ENCODE peak calls at places on chromosomes 4 and X, in nine cellular contexts. J is Caki2; B is lower lobe of right lung; M is effector CD4-positive, alpha-beta T cell; Q is heart left ventricle; A is endothelial cell; W is effector memory CD4-positive, alpha-beta T cell; G is left cardiac atrium; S is NAMALWA. E is an unnamed sample.

GRCh38 chr4:158013858-158014257 is 159.0 kb downstream of the GASK1B start:
- DNase-seq in J (no peak), B (no peak), M (no peak), Q (no peak), A (no peak), W (no peak), G (no peak), S (no peak), E (no peak)

GRCh38 chrX:23292979-23293651 is 41.5 kb upstream of the PTCHD1 start:
- DNase-seq in J (peak; percentile 71), B (no peak), M (no peak), Q (no peak), A (no peak), W (no peak), G (no peak), S (no peak), E (no peak)

GRCh38 chr4:102815981-102816380 is 11.4 kb downstream of the UBE2D3 start:
- DNase-seq in J (peak; percentile 62), B (no peak), M (no peak), Q (no peak), A (no peak), W (no peak), G (no peak), S (no peak), E (no peak)

GRCh38 chr4:17272154-17272553 is 239.7 kb downstream of the QDPR start:
- DNase-seq in J (no peak), B (no peak), M (no peak), Q (no peak), A (no peak), W (no peak), G (no peak), S (no peak), E (no peak)

GRCh38 chr4:184170996-184171395 is 46.7 kb downstream of the ENPP6 start:
- DNase-seq in J (no peak), B (no peak), M (no peak), Q (no peak), A (no peak), W (no peak), G (no peak), S (no peak), E (no peak)

GRCh38 chr4:118676128-118676527 is 9.1 kb upstream of the METTL14 start:
- DNase-seq in J (no peak), B (no peak), M (no peak), Q (no peak), A (no peak), W (no peak), G (no peak), S (no peak), E (no peak)

GRCh38 chr4:146975535-146975934 is 29.9 kb upstream of the TTC29 start:
- DNase-seq in J (no peak), B (no peak), M (no peak), Q (no peak), A (peak; percentile 47), W (no peak), G (no peak), S (no peak), E (peak; percentile 30)

GRCh38 chr4:176967586-176967985 is 174.9 kb upstream of the VEGFC start:
- DNase-seq in J (no peak), B (no peak), M (no peak), Q (no peak), A (no peak), W (no peak), G (no peak), S (no peak), E (no peak)

GRCh38 chr4:76377922-76378321 is 43.0 kb downstream of the CCDC158 start:
- DNase-seq in J (no peak), B (peak; percentile 55), M (no peak), Q (no peak), A (peak; percentile 61), W (no peak), G (no peak), S (peak; percentile 54), E (peak; percentile 67)

GRCh38 chr4:187209921-187210613 is 486.4 kb upstream of the FAT1 start:
- DNase-seq in J (no peak), B (no peak), M (no peak), Q (no peak), A (no peak), W (no peak), G (no peak), S (no peak), E (no peak)

GRCh38 chrX:105608745-105609144 is 213.6 kb upstream of the NRK start:
- DNase-seq in J (no peak), B (no peak), M (no peak), Q (no peak), A (no peak), W (no peak), G (no peak), S (no peak), E (no peak)

GRCh38 chr4:7156273-7157139 is 35.8 kb upstream of the SORCS2 start:
- DNase-seq in J (no peak), B (peak; percentile 1), M (no peak), Q (peak; percentile 56), A (peak; percentile 40), W (no peak), G (peak; percentile 52), S (no peak), E (no peak)

GRCh38 chrX:12701625-12702024 is 89.6 kb upstream of the PRPS2 start:
- DNase-seq in J (peak; percentile 35), B (peak; percentile 54), M (no peak), Q (peak; percentile 13), A (peak; percentile 44), W (no peak), G (peak; percentile 25), S (peak; percentile 67), E (peak; percentile 41)

GRCh38 chrX:363621-364375 is 22.9 kb downstream of the PPP2R3B start:
- DNase-seq in J (no peak), B (no peak), M (no peak), Q (peak; percentile 6), A (no peak), W (no peak), G (no peak), S (no peak), E (peak; percentile 25)

GRCh38 chr4:532588-533317 is 33.7 kb downstream of the PIGG start:
- DNase-seq in J (peak; percentile 12), B (no peak), M (no peak), Q (no peak), A (no peak), W (no peak), G (no peak), S (peak; percentile 39), E (no peak)

GRCh38 chr4:156303708-156304107 is 350.0 kb upstream of the CTSO start:
- DNase-seq in J (no peak), B (no peak), M (no peak), Q (no peak), A (no peak), W (no peak), G (no peak), S (no peak), E (no peak)

GRCh38 chrX:72475338-72475737 is 97.3 kb downstream of the HDAC8 start:
- DNase-seq in J (no peak), B (no peak), M (no peak), Q (no peak), A (no peak), W (no peak), G (no peak), S (no peak), E (no peak)

GRCh38 chr4:169070071-169070894 is 60.2 kb upstream of the CBR4 start:
- DNase-seq in J (peak; percentile 90), B (no peak), M (no peak), Q (peak; percentile 58), A (no peak), W (no peak), G (peak; percentile 34), S (no peak), E (peak; percentile 81)

GRCh38 chrX:132737743-132738142 is 220.7 kb downstream of the HS6ST2 start:
- DNase-seq in J (peak; percentile 10), B (peak; percentile 39), M (peak; percentile 3), Q (no peak), A (no peak), W (no peak), G (no peak), S (no peak), E (no peak)

GRCh38 chr4:40152642-40153041 is 44.2 kb upstream of the RHOH start:
- DNase-seq in J (no peak), B (no peak), M (peak; percentile 10), Q (no peak), A (no peak), W (peak; percentile 9), G (no peak), S (peak; percentile 47), E (no peak)

GRCh38 chr4:5784960-5785611 is 74.1 kb downstream of the EVC start:
- DNase-seq in J (no peak), B (no peak), M (no peak), Q (no peak), A (no peak), W (no peak), G (no peak), S (no peak), E (no peak)

GRCh38 chr4:38044060-38044459 is 83.9 kb downstream of the PTTG2 start:
- DNase-seq in J (no peak), B (no peak), M (no peak), Q (no peak), A (no peak), W (no peak), G (no peak), S (no peak), E (no peak)

GRCh38 chrX:53280703-53281320 is 572 bp downstream of the IQSEC2 start:
- DNase-seq in J (no peak), B (no peak), M (no peak), Q (peak; percentile 36), A (no peak), W (no peak), G (peak; percentile 67), S (no peak), E (peak; percentile 56)

GRCh38 chr4:57037982-57038604 is 59.4 kb downstream of the POLR2B start:
- DNase-seq in J (no peak), B (peak; percentile 70), M (no peak), Q (peak; percentile 68), A (peak; percentile 84), W (no peak), G (peak; percentile 64), S (peak; percentile 53), E (peak; percentile 78)

GRCh38 chrX:22135994-22136684 is 104.0 kb downstream of the PHEX start:
- DNase-seq in J (peak; percentile 90), B (no peak), M (peak; percentile 20), Q (no peak), A (peak; percentile 30), W (no peak), G (no peak), S (peak; percentile 64), E (no peak)

GRCh38 chrX:155870958-155871357 is 10.2 kb upstream of the VAMP7 start:
- DNase-seq in J (no peak), B (no peak), M (no peak), Q (no peak), A (no peak), W (no peak), G (no peak), S (no peak), E (no peak)

GRCh38 chrX:13293700-13294099 is 26.2 kb downstream of the ATXN3L start:
- DNase-seq in J (no peak), B (no peak), M (no peak), Q (no peak), A (no peak), W (no peak), G (no peak), S (no peak), E (no peak)

GRCh38 chrX:65723706-65724105 is 56.3 kb downstream of the MSN start:
- DNase-seq in J (no peak), B (no peak), M (peak; percentile 6), Q (no peak), A (no peak), W (no peak), G (no peak), S (no peak), E (no peak)

GRCh38 chrX:119147486-119147885 is 19.9 kb upstream of the KIAA1210 start:
- DNase-seq in J (peak; percentile 18), B (no peak), M (no peak), Q (no peak), A (no peak), W (no peak), G (no peak), S (no peak), E (no peak)

GRCh38 chr4:41478518-41478917 is 59.4 kb upstream of the LIMCH1 start:
- DNase-seq in J (no peak), B (no peak), M (no peak), Q (no peak), A (no peak), W (no peak), G (no peak), S (no peak), E (no peak)

GRCh38 chr4:113179996-113180395 is 130.5 kb downstream of the ANK2 start:
- DNase-seq in J (no peak), B (no peak), M (no peak), Q (no peak), A (no peak), W (no peak), G (no peak), S (no peak), E (no peak)

E was measured in mucosa of descending colon.